ENCODE peak calls at places on chromosome 16, in five cellular contexts. Z is BJ, A is fibroblast of the aortic adventitia, H is thoracic aorta, Y is cardiac fibroblast. L is an unnamed sample.

GRCh38 chr16:89289428-89290395 is 72.2 kb downstream of the ZNF778 start:
- DNase-seq in Y (peak), A (peak), Z (no peak), H (no peak), L (peak)

GRCh38 chr16:73337897-73338296 is 290.0 kb upstream of the ZFHX3 start:
- DNase-seq in H (no peak), A (no peak), Y (no peak), Z (no peak), L (no peak)

GRCh38 chr16:75758215-75758614 is 31.9 kb upstream of the CPHXL start:
- DNase-seq in H (no peak), A (peak), Z (no peak), Y (peak), L (peak)

GRCh38 chr16:68715471-68715870 is 21.6 kb upstream of the CDH1 start:
- DNase-seq in Y (no peak), Z (no peak), A (no peak), H (no peak), L (no peak)

GRCh38 chr16:28304214-28304613 is 11.9 kb downstream of the SBK1 start:
- DNase-seq in Y (peak), H (no peak), A (peak), Z (no peak), L (peak)

GRCh38 chr16:78277374-78277773 is 177.9 kb downstream of the WWOX start:
- DNase-seq in H (no peak), Z (no peak), A (no peak), Y (no peak), L (no peak)

GRCh38 chr16:88636488-88637265 is 1.7 kb upstream of the IL17C start:
- DNase-seq in Z (no peak), H (no peak), Y (no peak), A (no peak), L (no peak)

GRCh38 chr16:58859958-58860669 is 126.0 kb upstream of the GOT2 start:
- DNase-seq in H (no peak), A (no peak), Y (no peak), Z (no peak), L (no peak)

GRCh38 chr16:57427824-57428223 is 19.4 kb downstream of the CIAPIN1 start:
- DNase-seq in Y (no peak), H (no peak), A (no peak), Z (no peak), L (peak)

GRCh38 chr16:49788936-49789335 is 67.0 kb downstream of the ZNF423 start:
- DNase-seq in A (peak), Y (no peak), H (no peak), Z (no peak), L (no peak)

GRCh38 chr16:29842732-29843346 is 20.2 kb downstream of the CDIPT start:
- DNase-seq in Y (no peak), Z (no peak), H (no peak), A (no peak), L (no peak)

DNA sequence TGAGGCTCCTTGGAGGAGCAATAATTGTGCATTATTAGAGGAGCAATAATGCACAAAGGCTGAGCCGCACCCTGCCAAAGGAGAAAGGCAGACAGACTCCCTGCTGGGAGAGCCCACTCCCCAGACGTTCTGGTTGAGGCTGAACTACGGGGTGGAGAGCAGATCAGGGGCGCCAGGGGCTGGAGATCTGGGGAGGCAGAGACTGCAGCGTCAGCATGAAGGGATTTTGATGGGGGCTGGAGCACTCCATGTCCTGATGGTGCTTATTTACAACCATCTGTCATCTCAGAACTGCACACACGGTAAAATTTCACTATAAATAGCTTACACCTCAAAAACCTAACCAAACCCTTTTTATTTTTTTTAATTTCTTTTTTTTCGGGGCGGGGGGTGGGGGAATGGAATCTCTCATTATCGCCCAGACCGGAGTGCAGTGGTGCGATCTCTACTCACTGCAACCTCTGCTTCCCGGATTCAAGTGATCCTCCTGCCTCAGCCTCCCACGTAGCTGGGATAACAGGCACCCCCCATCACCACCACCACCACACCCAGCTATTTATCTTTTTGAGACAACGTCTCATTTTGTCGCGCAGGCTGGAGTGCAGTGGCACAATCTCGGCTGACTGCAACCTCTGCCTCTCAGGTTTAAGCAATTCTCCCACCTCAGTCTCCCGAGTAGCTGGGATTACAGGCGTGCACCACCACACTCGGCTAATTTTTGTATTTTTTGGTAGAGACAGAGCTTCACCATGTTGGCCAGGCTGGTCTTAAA is 4.3 kb upstream of the C16orf95 start:
- DNase-seq in H (no peak), A (no peak), Z (no peak), Y (no peak), L (no peak)
- TF ChIP-seq CTCF in H (no peak), A (no peak), Z (no peak), Y (no peak), L (no peak)

GRCh38 chr16:2484898-2485508 is 10.1 kb downstream of the TBC1D24 start:
- DNase-seq in H (no peak), Z (no peak), Y (no peak), A (no peak), L (no peak)
- TF ChIP-seq CTCF in H (no peak), Z (no peak), Y (no peak), A (no peak), L (no peak)

GRCh38 chr16:48539485-48540221 is 70.3 kb downstream of the N4BP1 start:
- DNase-seq in Z (no peak), H (no peak), Y (no peak), A (no peak), L (no peak)

GRCh38 chr16:48537909-48538745 is 71.9 kb downstream of the N4BP1 start:
- DNase-seq in Y (peak), Z (no peak), A (peak), H (no peak), L (no peak)

GRCh38 chr16:48540222-48540900 is 69.6 kb downstream of the N4BP1 start:
- DNase-seq in Z (no peak), H (no peak), Y (no peak), A (no peak), L (no peak)

GRCh38 chr16:48537275-48537674 is 72.7 kb downstream of the N4BP1 start:
- DNase-seq in A (no peak), Y (no peak), H (no peak), Z (no peak), L (no peak)

DNA sequence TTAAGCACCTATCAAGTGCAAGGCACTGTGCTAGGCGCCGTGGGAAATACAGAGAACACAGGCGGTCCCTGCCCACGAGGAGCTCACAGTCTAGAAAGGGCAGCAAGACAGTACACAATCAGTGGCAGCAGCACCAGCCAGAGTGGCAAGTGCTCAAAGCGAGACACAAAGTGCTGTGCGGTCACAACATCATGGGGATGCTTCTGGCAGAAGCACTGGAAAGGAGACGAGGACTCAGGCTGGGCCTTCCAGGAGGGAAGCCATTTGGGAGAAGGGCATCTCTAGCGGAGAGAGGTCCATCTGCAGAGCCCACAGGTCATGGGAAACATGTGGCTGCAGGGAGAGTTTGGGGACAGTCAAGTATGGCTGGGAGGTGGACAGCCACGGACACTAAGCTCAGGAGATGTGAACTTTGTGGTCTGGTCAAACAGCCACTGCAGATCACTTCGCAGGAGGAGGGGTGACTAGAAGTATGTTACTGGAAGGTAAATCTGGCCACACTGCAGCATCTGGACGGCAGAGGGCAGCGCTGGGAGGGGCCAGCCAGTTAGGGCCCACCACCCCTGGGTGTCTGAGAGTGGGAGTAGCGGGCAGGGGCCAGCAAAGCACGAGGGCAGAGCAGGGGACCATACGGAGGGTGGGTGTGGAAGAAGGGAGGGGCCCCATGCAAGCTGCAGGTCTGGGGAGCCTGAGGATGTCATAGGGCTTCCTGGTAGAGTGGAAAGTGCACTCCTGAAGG is 71.1 kb downstream of the N4BP1 start:
- DNase-seq in Y (no peak), Z (no peak), A (no peak), H (no peak), L (no peak)
- TF ChIP-seq CTCF in Y (peak), Z (peak), A (peak), H (no peak), L (no peak)

GRCh38 chr16:1335211-1335971 is 1.9 kb downstream of the BAIAP3 start:
- DNase-seq in Y (no peak), Z (no peak), A (no peak), H (no peak), L (no peak)

GRCh38 chr16:1334739-1335138 is 1.3 kb downstream of the BAIAP3 start:
- DNase-seq in Z (no peak), A (no peak), H (no peak), Y (no peak), L (no peak)

GRCh38 chr16:1336619-1337018 is 3.2 kb downstream of the BAIAP3 start:
- DNase-seq in A (no peak), Y (no peak), H (no peak), Z (no peak), L (no peak)

GRCh38 chr16:1337486-1337885 is 4.0 kb downstream of the BAIAP3 start:
- DNase-seq in Y (no peak), H (no peak), Z (no peak), A (no peak), L (no peak)

DNA sequence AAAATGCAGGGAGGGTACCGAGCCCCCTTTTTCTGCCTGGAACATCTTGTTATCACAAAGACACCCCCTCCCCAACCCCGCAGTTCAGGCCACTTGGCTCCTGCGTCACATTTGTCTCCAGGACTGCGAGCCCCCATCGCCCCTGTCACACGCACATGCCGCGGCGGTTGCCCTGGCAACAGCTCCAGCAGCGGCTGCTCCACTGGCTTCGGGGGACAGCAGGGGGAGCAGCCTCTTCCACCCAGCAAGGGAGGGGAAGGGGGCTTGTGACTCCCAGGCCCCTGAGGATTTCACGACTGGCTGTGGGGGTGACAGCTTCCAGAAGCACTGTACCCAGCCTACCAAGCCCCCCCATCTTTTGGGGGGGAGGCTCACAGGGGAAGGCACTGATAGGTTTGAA is 2.6 kb downstream of the BAIAP3 start:
- DNase-seq in A (no peak), Z (no peak), Y (no peak), H (no peak), L (no peak)
- TF ChIP-seq CTCF in A (no peak), Z (peak), Y (no peak), H (no peak), L (no peak)

DNA sequence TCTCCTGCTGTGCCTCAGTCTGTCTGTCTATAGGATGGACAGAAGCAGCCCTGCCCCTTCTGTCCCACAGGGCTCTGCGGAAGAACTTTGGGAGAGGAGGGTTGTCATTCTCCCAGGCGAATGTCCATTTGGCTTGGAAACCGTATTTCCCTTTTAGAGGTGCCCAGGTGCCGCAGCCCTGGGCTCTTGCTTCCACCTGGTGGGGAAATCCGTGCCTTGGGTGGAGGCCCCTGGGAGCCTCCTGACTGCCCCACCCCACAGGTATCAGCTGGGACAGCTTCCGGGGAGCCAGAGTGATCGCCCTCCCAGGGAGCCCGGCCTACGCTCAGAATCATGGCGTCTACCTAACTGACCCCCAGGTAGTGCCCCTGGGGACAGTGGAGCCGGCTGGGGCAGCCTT is 12.7 kb downstream of the FCSK start:
- DNase-seq in Y (no peak), A (no peak), Z (no peak), H (no peak), L (no peak)
- TF ChIP-seq CTCF in Y (no peak), A (no peak), Z (no peak), H (no peak), L (no peak)

DNA sequence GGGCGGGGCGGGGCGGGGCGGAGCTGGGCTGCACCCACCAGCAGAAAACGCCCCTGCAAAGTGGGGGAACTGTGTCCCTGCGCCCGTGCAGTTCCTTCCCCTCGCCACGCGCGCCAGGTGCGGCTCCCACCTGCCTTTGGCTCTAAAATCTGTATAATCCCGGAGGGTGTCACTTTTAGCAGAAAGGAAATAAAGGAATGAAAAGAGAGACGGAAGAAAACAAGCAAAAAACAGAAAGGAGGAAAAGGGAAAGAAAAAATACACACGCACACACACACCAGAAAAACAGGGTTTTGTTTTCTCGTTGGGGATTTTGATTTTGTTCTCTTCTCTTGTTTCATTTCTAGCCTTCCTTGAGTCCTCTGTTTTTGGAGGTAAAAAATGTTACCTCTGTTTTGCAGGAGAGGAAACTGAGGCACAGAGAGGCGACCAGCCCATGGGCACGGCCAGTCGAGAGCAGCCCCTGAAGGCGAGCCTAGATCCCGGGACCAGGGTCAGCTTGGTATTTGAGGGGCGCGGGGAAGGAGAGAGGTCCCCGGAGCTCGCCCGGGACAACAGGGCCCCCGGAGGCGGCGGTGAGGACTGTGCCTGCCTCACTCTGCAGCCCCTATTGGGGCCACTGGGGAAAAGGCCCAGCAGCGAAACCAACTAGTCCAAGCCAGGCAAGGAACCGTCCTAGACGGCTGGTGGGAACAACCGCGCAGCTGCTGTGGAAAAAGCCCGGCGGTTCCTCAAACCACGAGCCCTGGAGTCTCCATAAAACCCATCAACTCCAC is 594 bp upstream of the CARHSP1 start:
- DNase-seq in Z (no peak), Y (no peak), H (no peak), A (no peak), L (no peak)
- TF ChIP-seq CTCF in Z (peak), Y (no peak), H (no peak), A (peak), L (no peak)

GRCh38 chr16:81369888-81370504 is 55.2 kb downstream of the GAN start:
- DNase-seq in A (no peak), H (no peak), Y (no peak), Z (no peak), L (no peak)

GRCh38 chr16:81376880-81377279 is 62.1 kb downstream of the GAN start:
- DNase-seq in Z (no peak), H (no peak), A (no peak), Y (no peak), L (peak)

GRCh38 chr16:81378049-81378448 is 63.3 kb downstream of the GAN start:
- DNase-seq in Y (no peak), Z (no peak), H (no peak), A (no peak), L (no peak)

GRCh38 chr16:81371106-81371505 is 56.3 kb downstream of the GAN start:
- DNase-seq in H (no peak), Z (no peak), Y (no peak), A (peak), L (no peak)

GRCh38 chr16:81374514-81374913 is 59.8 kb downstream of the GAN start:
- DNase-seq in Y (no peak), Z (no peak), A (no peak), H (no peak), L (no peak)
- TF ChIP-seq CTCF in Y (no peak), Z (no peak), A (no peak), H (no peak), L (no peak)

GRCh38 chr16:2224183-2224486 is 744 bp downstream of the E4F1 start:
- DNase-seq in Z (no peak), H (no peak), A (peak), Y (peak), L (no peak)
- TF ChIP-seq CTCF in Z (peak), H (no peak), A (peak), Y (peak), L (peak)

DNA sequence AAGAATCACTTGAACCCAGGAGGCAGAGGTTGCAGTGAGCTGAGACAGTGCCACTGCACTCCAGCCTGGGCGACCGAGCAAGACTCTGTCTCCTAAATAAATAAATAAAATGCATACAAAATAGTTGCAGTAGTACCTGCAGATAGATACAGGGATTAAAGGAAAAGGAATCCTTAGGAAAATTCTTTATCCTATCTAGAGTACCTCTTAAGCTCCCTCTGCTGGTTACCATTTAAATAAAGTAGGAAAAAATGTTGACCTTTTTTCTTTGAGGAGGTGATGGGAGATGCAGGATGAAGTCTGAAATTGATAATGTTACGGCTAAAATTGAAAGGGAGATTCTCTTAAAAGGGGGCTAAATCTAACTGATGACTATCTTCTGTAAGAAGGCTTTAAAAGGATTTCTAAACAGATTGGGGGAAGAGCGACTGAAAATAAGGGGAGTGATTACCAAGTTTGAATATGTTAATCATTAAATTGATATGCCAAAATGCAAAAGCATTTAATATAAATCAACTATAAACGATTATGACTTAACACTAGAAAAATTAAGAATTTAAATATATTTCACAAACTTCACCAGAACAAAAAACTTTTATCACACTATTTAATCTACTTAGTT is 29.4 kb downstream of the C16orf87 start:
- DNase-seq in A (peak), Z (no peak), Y (peak), H (no peak), L (peak)
- TF ChIP-seq CTCF in A (peak), Z (peak), Y (peak), H (peak), L (peak)

L was measured in MCF 10A.